ENCODE peak calls at places on chromosomes 1 and 21, in five cellular contexts. W is putamen; I is activated T-helper 9 cell treated with anti-CD3 and anti-CD28 coated beads, Interleukin-2, amount 50 U/mL, for 16 hours; Z is GM12892; Y is fibroblast of the conjunctiva. C is an unnamed sample.

GRCh38 chr1:24905355-24905978 is 24.6 kb downstream of the RUNX3 start:
- DNase-seq in I (no peak), Y (no peak), Z (peak), W (no peak), C (peak)

GRCh38 chr1:204296431-204296988 is 63.2 kb downstream of the PLEKHA6 start:
- DNase-seq in W (peak), I (no peak), Y (peak), Z (no peak), C (no peak)

GRCh38 chr1:175343945-175344344 is 151.4 kb upstream of the KIAA0040 start:
- DNase-seq in I (no peak), Z (no peak), W (no peak), Y (no peak), C (no peak)

GRCh38 chr1:235176486-235176885 is 15.4 kb upstream of the RBM34 start:
- DNase-seq in I (no peak), Z (no peak), Y (no peak), W (no peak), C (no peak)

GRCh38 chr21:15986277-15986676 is 256.5 kb downstream of the USP25 start:
- DNase-seq in I (no peak), Y (no peak), W (no peak), Z (no peak), C (no peak)

GRCh38 chr1:162388615-162389014 is 7.1 kb downstream of the C1orf226 start:
- DNase-seq in Y (no peak), I (no peak), Z (no peak), W (no peak), C (no peak)

GRCh38 chr1:84570436-84571149 is 3.6 kb downstream of the CTBS start:
- DNase-seq in W (no peak), I (no peak), Z (no peak), Y (peak), C (no peak)

GRCh38 chr1:87330954-87331318 is 2.3 kb downstream of the LMO4 start:
- DNase-seq in Y (no peak), W (no peak), Z (no peak), I (no peak), C (no peak)

GRCh38 chr1:110765640-110766335 is 91.0 kb upstream of the KCNA3 start:
- DNase-seq in W (peak), Y (peak), I (peak), Z (no peak), C (no peak)

GRCh38 chr1:115469703-115470476 is 131.8 kb upstream of the NGF start:
- DNase-seq in I (no peak), Y (peak), Z (peak), W (no peak), C (no peak)

GRCh38 chr1:15038232-15039016 is 115.1 kb upstream of the TMEM51 start:
- DNase-seq in I (no peak), Z (no peak), Y (no peak), W (no peak), C (no peak)

GRCh38 chr1:151282883-151283725 is 1.0 kb downstream of the ZNF687 start:
- DNase-seq in W (no peak), Z (no peak), I (no peak), Y (no peak), C (no peak)

GRCh38 chr1:42179275-42179674 is 14.7 kb upstream of the GUCA2A start:
- DNase-seq in W (no peak), I (no peak), Y (peak), Z (no peak), C (no peak)

GRCh38 chr21:33238565-33239255 is 9.0 kb downstream of the IFNAR2 start:
- DNase-seq in Y (no peak), W (no peak), I (no peak), Z (peak), C (no peak)

GRCh38 chr21:43779660-43780059 is 3.6 kb upstream of the CSTB start:
- DNase-seq in Z (no peak), Y (no peak), W (no peak), I (no peak), C (no peak)

GRCh38 chr1:228884196-228884595 is 148.9 kb downstream of the RHOU start:
- DNase-seq in Y (no peak), I (no peak), Z (no peak), W (no peak), C (no peak)

GRCh38 chr1:18479484-18479883 is 1.2 kb upstream of the KLHDC7A start:
- DNase-seq in I (no peak), Y (no peak), W (no peak), Z (no peak), C (no peak)

GRCh38 chr1:57550092-57550491 is 126.2 kb upstream of the DAB1 start:
- DNase-seq in I (no peak), Z (no peak), Y (no peak), W (no peak), C (no peak)

GRCh38 chr1:79781261-79781660 is 774.7 kb upstream of the ADGRL4 start:
- DNase-seq in I (no peak), W (no peak), Z (no peak), Y (no peak), C (no peak)

GRCh38 chr1:94093996-94094395 is 27.0 kb downstream of the ABCA4 start:
- DNase-seq in Y (no peak), Z (no peak), W (no peak), I (no peak), C (no peak)

GRCh38 chr1:232629250-232630046 is 485 bp downstream of the SIPA1L2 start:
- DNase-seq in W (peak), Y (no peak), I (peak), Z (no peak), C (peak)

GRCh38 chr21:31895069-31895851 is 22.4 kb downstream of the HUNK start:
- DNase-seq in W (no peak), Z (no peak), Y (no peak), I (no peak), C (no peak)

GRCh38 chr1:181104042-181104789 is 15.7 kb downstream of the IER5 start:
- DNase-seq in W (no peak), Z (no peak), I (no peak), Y (no peak), C (no peak)

GRCh38 chr1:85203573-85204169 is 2.9 kb upstream of the SYDE2 start:
- DNase-seq in W (no peak), I (no peak), Y (peak), Z (no peak), C (no peak)

C was measured in stimulated activated effector memory CD8-positive, alpha-beta T cell treated with anti-CD3 and anti-CD28 coated beads, Interleukin-12 subunit alpha, Interleukin-12 subunit beta, amount 100 ng/mL, for 72 hours.